ENCODE peak calls at places on chromosome 10, in five cellular contexts. One of them, this sample, is unnamed.

GRCh38 chr10:49776851-49777250 is 14.7 kb upstream of the OGDHL start:
- DNase-seq in NCI-H748 treated with DMSO at 0.1 percent for 48 hours: no peak
- DNase-seq in MCF 10A: no peak
- DNase-seq in CD8-positive, alpha-beta memory T cell: no peak
- DNase-seq in NCI-H510A treated with DMSO at 0.1 percent for 48 hours: no peak
- DNase-seq in this sample: no peak

GRCh38 chr10:60916025-60916424 is 28.0 kb downstream of the RHOBTB1 start:
- DNase-seq in CD8-positive, alpha-beta memory T cell: no peak
- DNase-seq in NCI-H510A treated with DMSO at 0.1 percent for 48 hours: no peak
- DNase-seq in NCI-H748 treated with DMSO at 0.1 percent for 48 hours: no peak
- DNase-seq in MCF 10A: peak; percentile 6
- DNase-seq in this sample: no peak

GRCh38 chr10:47306429-47307210 is 6.6 kb downstream of the GDF10 start:
- DNase-seq in NCI-H510A treated with DMSO at 0.1 percent for 48 hours: no peak
- DNase-seq in CD8-positive, alpha-beta memory T cell: no peak
- DNase-seq in NCI-H748 treated with DMSO at 0.1 percent for 48 hours: no peak
- DNase-seq in MCF 10A: no peak
- DNase-seq in this sample: no peak

GRCh38 chr10:29130190-29130673 is 158.6 kb upstream of the LYZL1 start:
- DNase-seq in CD8-positive, alpha-beta memory T cell: no peak
- DNase-seq in NCI-H510A treated with DMSO at 0.1 percent for 48 hours: peak; percentile 40
- DNase-seq in NCI-H748 treated with DMSO at 0.1 percent for 48 hours: no peak
- DNase-seq in MCF 10A: peak; percentile 59
- DNase-seq in this sample: peak; percentile 20

GRCh38 chr10:33365314-33365713 is 30.8 kb upstream of the NRP1 start:
- DNase-seq in CD8-positive, alpha-beta memory T cell: no peak
- DNase-seq in MCF 10A: no peak
- DNase-seq in NCI-H510A treated with DMSO at 0.1 percent for 48 hours: no peak
- DNase-seq in NCI-H748 treated with DMSO at 0.1 percent for 48 hours: no peak
- DNase-seq in this sample: no peak

GRCh38 chr10:88851706-88852105 is at the start of gene ANKRD22:
- DNase-seq in CD8-positive, alpha-beta memory T cell: no peak
- DNase-seq in NCI-H748 treated with DMSO at 0.1 percent for 48 hours: no peak
- DNase-seq in MCF 10A: peak; percentile 95
- DNase-seq in NCI-H510A treated with DMSO at 0.1 percent for 48 hours: peak; percentile 91
- DNase-seq in this sample: no peak

GRCh38 chr10:132232553-132232949 is 45.8 kb downstream of the DPYSL4 start:
- DNase-seq in NCI-H510A treated with DMSO at 0.1 percent for 48 hours: no peak
- DNase-seq in CD8-positive, alpha-beta memory T cell: no peak
- DNase-seq in NCI-H748 treated with DMSO at 0.1 percent for 48 hours: no peak
- DNase-seq in MCF 10A: no peak
- DNase-seq in this sample: no peak

GRCh38 chr10:89699581-89700064 is 1.8 kb upstream of the KIF20B start:
- DNase-seq in CD8-positive, alpha-beta memory T cell: no peak
- DNase-seq in NCI-H510A treated with DMSO at 0.1 percent for 48 hours: no peak
- DNase-seq in MCF 10A: peak; percentile 34
- DNase-seq in NCI-H748 treated with DMSO at 0.1 percent for 48 hours: no peak
- DNase-seq in this sample: no peak

GRCh38 chr10:42989481-42989921 is 87.4 kb upstream of the RET start:
- DNase-seq in NCI-H510A treated with DMSO at 0.1 percent for 48 hours: no peak
- DNase-seq in NCI-H748 treated with DMSO at 0.1 percent for 48 hours: no peak
- DNase-seq in MCF 10A: no peak
- DNase-seq in CD8-positive, alpha-beta memory T cell: no peak
- DNase-seq in this sample: no peak

GRCh38 chr10:80542053-80542452 is 4.4 kb downstream of the SH2D4B start:
- DNase-seq in NCI-H748 treated with DMSO at 0.1 percent for 48 hours: no peak
- DNase-seq in NCI-H510A treated with DMSO at 0.1 percent for 48 hours: no peak
- DNase-seq in CD8-positive, alpha-beta memory T cell: no peak
- DNase-seq in MCF 10A: no peak
- DNase-seq in this sample: peak; percentile 12

GRCh38 chr10:116848912-116849270 is 408 bp upstream of the ENO4 start:
- DNase-seq in NCI-H510A treated with DMSO at 0.1 percent for 48 hours: no peak
- DNase-seq in NCI-H748 treated with DMSO at 0.1 percent for 48 hours: no peak
- DNase-seq in MCF 10A: no peak
- DNase-seq in CD8-positive, alpha-beta memory T cell: no peak
- DNase-seq in this sample: no peak

GRCh38 chr10:18699849-18700554 is 40.8 kb downstream of the ARL5B start:
- DNase-seq in NCI-H748 treated with DMSO at 0.1 percent for 48 hours: no peak
- DNase-seq in MCF 10A: no peak
- DNase-seq in NCI-H510A treated with DMSO at 0.1 percent for 48 hours: no peak
- DNase-seq in CD8-positive, alpha-beta memory T cell: no peak
- DNase-seq in this sample: no peak

GRCh38 chr10:102596506-102596971 is 47.7 kb upstream of the TRIM8 start:
- DNase-seq in MCF 10A: peak; percentile 66
- DNase-seq in NCI-H748 treated with DMSO at 0.1 percent for 48 hours: peak; percentile 26
- DNase-seq in NCI-H510A treated with DMSO at 0.1 percent for 48 hours: peak; percentile 57
- DNase-seq in CD8-positive, alpha-beta memory T cell: no peak
- DNase-seq in this sample: peak; percentile 67

GRCh38 chr10:59006511-59007306 is 169.7 kb upstream of the PHYHIPL start:
- DNase-seq in MCF 10A: peak; percentile 67
- DNase-seq in NCI-H510A treated with DMSO at 0.1 percent for 48 hours: no peak
- DNase-seq in NCI-H748 treated with DMSO at 0.1 percent for 48 hours: no peak
- DNase-seq in CD8-positive, alpha-beta memory T cell: no peak
- DNase-seq in this sample: no peak

GRCh38 chr10:54854389-54854788 is 53.4 kb upstream of the PCDH15 start:
- DNase-seq in NCI-H510A treated with DMSO at 0.1 percent for 48 hours: no peak
- DNase-seq in MCF 10A: no peak
- DNase-seq in NCI-H748 treated with DMSO at 0.1 percent for 48 hours: no peak
- DNase-seq in CD8-positive, alpha-beta memory T cell: no peak
- DNase-seq in this sample: no peak

GRCh38 chr10:34835908-34836558 is 20.9 kb upstream of the PARD3 start:
- DNase-seq in CD8-positive, alpha-beta memory T cell: no peak
- DNase-seq in NCI-H510A treated with DMSO at 0.1 percent for 48 hours: no peak
- DNase-seq in NCI-H748 treated with DMSO at 0.1 percent for 48 hours: no peak
- DNase-seq in MCF 10A: no peak
- DNase-seq in this sample: peak; percentile 34

GRCh38 chr10:29969255-29970011 is 90.0 kb downstream of the JCAD start:
- DNase-seq in NCI-H748 treated with DMSO at 0.1 percent for 48 hours: no peak
- DNase-seq in CD8-positive, alpha-beta memory T cell: no peak
- DNase-seq in NCI-H510A treated with DMSO at 0.1 percent for 48 hours: no peak
- DNase-seq in MCF 10A: no peak
- DNase-seq in this sample: no peak

GRCh38 chr10:78777466-78778256 is 291.1 kb upstream of the ZMIZ1 start:
- DNase-seq in NCI-H748 treated with DMSO at 0.1 percent for 48 hours: no peak
- DNase-seq in MCF 10A: no peak
- DNase-seq in NCI-H510A treated with DMSO at 0.1 percent for 48 hours: no peak
- DNase-seq in CD8-positive, alpha-beta memory T cell: no peak
- DNase-seq in this sample: no peak

GRCh38 chr10:103617362-103618026 is 124.0 kb downstream of the NEURL1 start:
- DNase-seq in NCI-H510A treated with DMSO at 0.1 percent for 48 hours: no peak
- DNase-seq in NCI-H748 treated with DMSO at 0.1 percent for 48 hours: no peak
- DNase-seq in MCF 10A: no peak
- DNase-seq in CD8-positive, alpha-beta memory T cell: no peak
- DNase-seq in this sample: no peak

GRCh38 chr10:118737594-118738302 is 17.0 kb downstream of the CACUL1 start:
- DNase-seq in NCI-H748 treated with DMSO at 0.1 percent for 48 hours: no peak
- DNase-seq in CD8-positive, alpha-beta memory T cell: no peak
- DNase-seq in MCF 10A: no peak
- DNase-seq in NCI-H510A treated with DMSO at 0.1 percent for 48 hours: no peak
- DNase-seq in this sample: no peak

GRCh38 chr10:69464801-69465401 is 13.6 kb downstream of the TSPAN15 start:
- DNase-seq in NCI-H510A treated with DMSO at 0.1 percent for 48 hours: no peak
- DNase-seq in CD8-positive, alpha-beta memory T cell: peak; percentile 20
- DNase-seq in MCF 10A: no peak
- DNase-seq in NCI-H748 treated with DMSO at 0.1 percent for 48 hours: no peak
- DNase-seq in this sample: peak; percentile 24

GRCh38 chr10:105023706-105024105 is 382.6 kb downstream of the SORCS3 start:
- DNase-seq in NCI-H510A treated with DMSO at 0.1 percent for 48 hours: no peak
- DNase-seq in CD8-positive, alpha-beta memory T cell: no peak
- DNase-seq in NCI-H748 treated with DMSO at 0.1 percent for 48 hours: no peak
- DNase-seq in MCF 10A: no peak
- DNase-seq in this sample: no peak

GRCh38 chr10:28620251-28620650 is 57.1 kb upstream of the BAMBI start:
- DNase-seq in NCI-H748 treated with DMSO at 0.1 percent for 48 hours: no peak
- DNase-seq in NCI-H510A treated with DMSO at 0.1 percent for 48 hours: no peak
- DNase-seq in MCF 10A: no peak
- DNase-seq in CD8-positive, alpha-beta memory T cell: no peak
- DNase-seq in this sample: no peak

GRCh38 chr10:87095241-87095945 is 387 bp downstream of the SHLD2 start:
- DNase-seq in NCI-H510A treated with DMSO at 0.1 percent for 48 hours: peak; percentile 20
- DNase-seq in NCI-H748 treated with DMSO at 0.1 percent for 48 hours: no peak
- DNase-seq in CD8-positive, alpha-beta memory T cell: peak; percentile 76
- DNase-seq in MCF 10A: peak; percentile 84
- DNase-seq in this sample: peak; percentile 84

GRCh38 chr10:116300477-116301034 is 23.7 kb upstream of the CCDC172 start:
- DNase-seq in CD8-positive, alpha-beta memory T cell: no peak
- DNase-seq in NCI-H748 treated with DMSO at 0.1 percent for 48 hours: no peak
- DNase-seq in NCI-H510A treated with DMSO at 0.1 percent for 48 hours: no peak
- DNase-seq in MCF 10A: no peak
- DNase-seq in this sample: no peak

GRCh38 chr10:95391164-95391563 is 100.4 kb upstream of the PDLIM1 start:
- DNase-seq in NCI-H748 treated with DMSO at 0.1 percent for 48 hours: no peak
- DNase-seq in MCF 10A: no peak
- DNase-seq in CD8-positive, alpha-beta memory T cell: no peak
- DNase-seq in NCI-H510A treated with DMSO at 0.1 percent for 48 hours: no peak
- DNase-seq in this sample: no peak

GRCh38 chr10:60666221-60666620 is 112.1 kb upstream of the CDK1 start:
- DNase-seq in MCF 10A: peak; percentile 81
- DNase-seq in CD8-positive, alpha-beta memory T cell: no peak
- DNase-seq in NCI-H510A treated with DMSO at 0.1 percent for 48 hours: peak; percentile 30
- DNase-seq in NCI-H748 treated with DMSO at 0.1 percent for 48 hours: peak; percentile 14
- DNase-seq in this sample: no peak

GRCh38 chr10:112271982-112272381 is 11.2 kb upstream of the TECTB start:
- DNase-seq in MCF 10A: peak; percentile 64
- DNase-seq in CD8-positive, alpha-beta memory T cell: no peak
- DNase-seq in NCI-H748 treated with DMSO at 0.1 percent for 48 hours: no peak
- DNase-seq in NCI-H510A treated with DMSO at 0.1 percent for 48 hours: no peak
- DNase-seq in this sample: no peak

GRCh38 chr10:31700222-31700621 is 228.4 kb downstream of the ARHGAP12 start:
- DNase-seq in NCI-H510A treated with DMSO at 0.1 percent for 48 hours: no peak
- DNase-seq in MCF 10A: no peak
- DNase-seq in CD8-positive, alpha-beta memory T cell: no peak
- DNase-seq in NCI-H748 treated with DMSO at 0.1 percent for 48 hours: no peak
- DNase-seq in this sample: no peak

GRCh38 chr10:73471226-73471625 is 24.6 kb downstream of the PPP3CB start:
- DNase-seq in NCI-H748 treated with DMSO at 0.1 percent for 48 hours: no peak
- DNase-seq in MCF 10A: no peak
- DNase-seq in NCI-H510A treated with DMSO at 0.1 percent for 48 hours: no peak
- DNase-seq in CD8-positive, alpha-beta memory T cell: no peak
- DNase-seq in this sample: no peak

GRCh38 chr10:72466018-72466417 is 111.3 kb upstream of the DNAJB12 start:
- DNase-seq in NCI-H748 treated with DMSO at 0.1 percent for 48 hours: no peak
- DNase-seq in NCI-H510A treated with DMSO at 0.1 percent for 48 hours: no peak
- DNase-seq in MCF 10A: no peak
- DNase-seq in CD8-positive, alpha-beta memory T cell: no peak
- DNase-seq in this sample: no peak

GRCh38 chr10:68406815-68407585 is at the start of gene RUFY2:
- DNase-seq in NCI-H748 treated with DMSO at 0.1 percent for 48 hours: peak; percentile 33
- DNase-seq in MCF 10A: peak; percentile 68
- DNase-seq in NCI-H510A treated with DMSO at 0.1 percent for 48 hours: peak; percentile 71
- DNase-seq in CD8-positive, alpha-beta memory T cell: peak; percentile 66
- DNase-seq in this sample: peak; percentile 96

GRCh38 chr10:5692476-5693358 is 8.1 kb downstream of the TASOR2 start:
- DNase-seq in MCF 10A: peak; percentile 34
- DNase-seq in NCI-H748 treated with DMSO at 0.1 percent for 48 hours: no peak
- DNase-seq in CD8-positive, alpha-beta memory T cell: peak; percentile 55
- DNase-seq in NCI-H510A treated with DMSO at 0.1 percent for 48 hours: no peak
- DNase-seq in this sample: peak; percentile 74

GRCh38 chr10:1109795-1110673 is 53.8 kb downstream of the WDR37 start:
- DNase-seq in NCI-H510A treated with DMSO at 0.1 percent for 48 hours: peak; percentile 50
- DNase-seq in CD8-positive, alpha-beta memory T cell: peak; percentile 63
- DNase-seq in MCF 10A: peak; percentile 81
- DNase-seq in NCI-H748 treated with DMSO at 0.1 percent for 48 hours: peak; percentile 25
- DNase-seq in this sample: peak; percentile 81

This sample was measured in GM20000.